ENCODE peak calls at places on chromosomes 1 and 21, in eight cellular contexts. J is AG20443; H is DMS 273 treated with DMSO at 0.1 percent for 48 hours; F is upper lobe of right lung; G is AG10803; E is progenitor cell of endocrine pancreas; K is naive B cell; C is activated T-helper 1 cell treated with anti-CD3 and anti-CD28 coated beads, Interleukin-2, amount 50 U/mL, for 16 hours. O is an unnamed sample.

GRCh38 chr1:48109390-48110009 is 112.3 kb upstream of the TRABD2B start:
- DNase-seq in J (peak), H (no peak), F (no peak), G (peak), E (no peak), K (no peak), C (no peak), O (no peak)

GRCh38 chr1:186403632-186404031 is 28.0 kb downstream of the ODR4 start:
- DNase-seq in J (no peak), H (no peak), F (no peak), G (no peak), E (no peak), K (no peak), C (no peak), O (no peak)

GRCh38 chr1:12501661-12502060 is 116.3 kb downstream of the DHRS3 start:
- DNase-seq in J (peak), H (no peak), F (no peak), G (peak), E (no peak), K (no peak), C (no peak), O (no peak)

GRCh38 chr1:230796626-230797025 is 49.4 kb downstream of the CAPN9 start:
- DNase-seq in J (peak), H (no peak), F (no peak), G (no peak), E (no peak), K (no peak), C (no peak), O (no peak)

GRCh38 chr1:231162970-231163830 is 1.3 kb downstream of the TRIM67 start:
- DNase-seq in J (no peak), H (no peak), F (no peak), G (no peak), E (no peak), K (peak), C (no peak), O (no peak)

GRCh38 chr21:45208627-45208951 is 79.1 kb downstream of the POFUT2 start:
- DNase-seq in J (no peak), H (no peak), F (no peak), G (no peak), E (no peak), K (no peak), C (no peak), O (no peak)

GRCh38 chr1:27349784-27350672 is 8.2 kb downstream of the SYTL1 start:
- DNase-seq in J (peak), H (no peak), F (peak), G (peak), E (no peak), K (no peak), C (no peak), O (no peak)

GRCh38 chr1:154751690-154752089 is 118.4 kb downstream of the KCNN3 start:
- DNase-seq in J (peak), H (peak), F (no peak), G (peak), E (no peak), K (no peak), C (no peak), O (no peak)

GRCh38 chr1:23424171-23424959 is at the start of gene TCEA3:
- DNase-seq in J (peak), H (no peak), F (peak), G (peak), E (no peak), K (no peak), C (no peak), O (no peak)

GRCh38 chr1:213977486-213977842 is 10.3 kb upstream of the PROX1 start:
- DNase-seq in J (no peak), H (no peak), F (no peak), G (no peak), E (no peak), K (no peak), C (no peak), O (no peak)

GRCh38 chr1:243716901-243717300 is 133.1 kb downstream of the AKT3 start:
- DNase-seq in J (no peak), H (no peak), F (no peak), G (no peak), E (no peak), K (no peak), C (no peak), O (no peak)

GRCh38 chr1:87219626-87220025 is 109.1 kb upstream of the LMO4 start:
- DNase-seq in J (no peak), H (no peak), F (no peak), G (no peak), E (no peak), K (no peak), C (no peak), O (no peak)

GRCh38 chr1:37763791-37764741 is 854 bp downstream of the EPHA10 start:
- DNase-seq in J (peak), H (no peak), F (no peak), G (peak), E (peak), K (no peak), C (no peak), O (no peak)

GRCh38 chr1:15616704-15617172 is 520 bp upstream of the DDI2 start:
- DNase-seq in J (peak), H (no peak), F (no peak), G (peak), E (no peak), K (no peak), C (no peak), O (no peak)

GRCh38 chr1:18284750-18285532 is 177.3 kb downstream of the IGSF21 start:
- DNase-seq in J (no peak), H (no peak), F (no peak), G (no peak), E (no peak), K (no peak), C (no peak), O (no peak)

GRCh38 chr1:167439301-167439988 is 78.9 kb downstream of the CD247 start:
- DNase-seq in J (peak), H (no peak), F (no peak), G (no peak), E (peak), K (peak), C (no peak), O (no peak)

GRCh38 chr1:16976966-16977365 is 3.5 kb downstream of the MFAP2 start:
- DNase-seq in J (no peak), H (no peak), F (no peak), G (no peak), E (no peak), K (no peak), C (no peak), O (no peak)

GRCh38 chr1:60283690-60284089 is 210.1 kb upstream of the C1orf87 start:
- DNase-seq in J (peak), H (no peak), F (no peak), G (peak), E (no peak), K (no peak), C (no peak), O (no peak)

GRCh38 chr1:20366076-20366765 is 75.5 kb downstream of the VWA5B1 start:
- DNase-seq in J (no peak), H (no peak), F (no peak), G (no peak), E (no peak), K (no peak), C (no peak), O (no peak)

O was measured in GM12878.